ENCODE peak calls at places on chromosomes 13 and 19, in four cellular contexts. X is activated CD8-positive, alpha-beta T cell treated with anti-CD3 and anti-CD28 coated beads, Interleukin-2, amount 10 ng/mL, durations not matched to agents 7 days and 5 days; R is left lung; L is activated CD8-positive, alpha-beta memory T cell treated with anti-CD3 and anti-CD28 coated beads, Interleukin-2, amount 10 ng/mL, durations not matched to agents 7 days and 5 days. Z is an unnamed sample.

GRCh38 chr19:4108767-4109625 is 14.9 kb downstream of the MAP2K2 start:
- ATAC-seq in X (peak; percentile 68), R (no peak), L (peak; percentile 68), Z (peak; percentile 94)

GRCh38 chr19:44149776-44150175 is 8.4 kb downstream of the ZNF234 start:
- ATAC-seq in X (no peak), R (no peak), L (no peak), Z (no peak)

GRCh38 chr13:52846567-52847321 is 1.7 kb downstream of the PCDH8 start:
- ATAC-seq in X (peak; percentile 45), R (peak; percentile 72), L (peak; percentile 25), Z (no peak)

GRCh38 chr19:52398091-52398461 is 427 bp downstream of the ZNF528 start:
- ATAC-seq in X (peak; percentile 53), R (peak; percentile 52), L (peak; percentile 55), Z (peak; percentile 64)

GRCh38 chr13:107351305-107351704 is 783.4 kb upstream of the ARGLU1 start:
- ATAC-seq in X (no peak), R (peak; percentile 40), L (no peak), Z (no peak)

GRCh38 chr19:50497030-50497420 is 14.0 kb downstream of the JOSD2 start:
- ATAC-seq in X (no peak), R (no peak), L (no peak), Z (no peak)

GRCh38 chr19:3234800-3235199 is 10.3 kb downstream of the CELF5 start:
- ATAC-seq in X (no peak), R (no peak), L (peak; percentile 42), Z (no peak)

GRCh38 chr19:1168877-1169791 is 4.9 kb downstream of the SBNO2 start:
- ATAC-seq in X (no peak), R (no peak), L (no peak), Z (no peak)

GRCh38 chr19:48253999-48254398 is 1.7 kb downstream of the CARD8 start:
- ATAC-seq in X (no peak), R (no peak), L (no peak), Z (no peak)

GRCh38 chr19:8501968-8502367 is 472 bp downstream of the PRAM1 start:
- ATAC-seq in X (no peak), R (no peak), L (no peak), Z (no peak)

GRCh38 chr13:51223284-51224270 is 1.4 kb downstream of the FAM124A start:
- ATAC-seq in X (no peak), R (no peak), L (no peak), Z (no peak)

GRCh38 chr19:41476583-41476982 is 33.6 kb downstream of the ERICH4 start:
- ATAC-seq in X (no peak), R (no peak), L (no peak), Z (peak; percentile 64)

GRCh38 chr19:14165986-14166385 is 29.6 kb upstream of the ASF1B start:
- ATAC-seq in X (no peak), R (no peak), L (no peak), Z (no peak)

GRCh38 chr13:110963554-110963970 is 48.7 kb upstream of the ANKRD10 start:
- ATAC-seq in X (no peak), R (no peak), L (no peak), Z (no peak)

GRCh38 chr13:91207261-91207660 is 140.2 kb upstream of the MIR17HG start:
- ATAC-seq in X (no peak), R (no peak), L (no peak), Z (no peak)

GRCh38 chr13:43411741-43412140 is 375.0 kb downstream of the ENOX1 start:
- ATAC-seq in X (no peak), R (no peak), L (no peak), Z (no peak)

GRCh38 chr19:47157455-47158321 is 27.1 kb downstream of the SAE1 start:
- ATAC-seq in X (peak; percentile 12), R (peak; percentile 62), L (peak; percentile 46), Z (peak; percentile 27)

GRCh38 chr19:14507704-14508246 is 10.4 kb downstream of the DNAJB1 start:
- ATAC-seq in X (no peak), R (peak; percentile 42), L (no peak), Z (no peak)

GRCh38 chr19:28598861-28599260 is 614.1 kb downstream of the UQCRFS1 start:
- ATAC-seq in X (no peak), R (no peak), L (no peak), Z (no peak)

GRCh38 chr13:110018009-110018408 is 231.6 kb upstream of the IRS2 start:
- ATAC-seq in X (no peak), R (no peak), L (no peak), Z (no peak)

GRCh38 chr19:47820410-47820809 is 1.3 kb upstream of the CRX start:
- ATAC-seq in X (no peak), R (no peak), L (no peak), Z (no peak)

GRCh38 chr19:5593245-5593962 is 25.7 kb upstream of the TINCR start:
- ATAC-seq in X (no peak), R (no peak), L (no peak), Z (no peak)

GRCh38 chr19:44604241-44604640 is 9.1 kb upstream of the IGSF23 start:
- ATAC-seq in X (no peak), R (no peak), L (no peak), Z (no peak)

GRCh38 chr19:3986260-3987041 is 1.2 kb upstream of the EEF2 start:
- ATAC-seq in X (peak; percentile 26), R (peak; percentile 63), L (peak; percentile 22), Z (peak; percentile 44)

GRCh38 chr13:112790735-112791641 is 101.2 kb downstream of the ATP11A start:
- ATAC-seq in X (no peak), R (peak; percentile 40), L (no peak), Z (no peak)

GRCh38 chr19:36182612-36183454 is 30.6 kb upstream of the COX7A1 start:
- ATAC-seq in X (no peak), R (peak; percentile 22), L (no peak), Z (no peak)

GRCh38 chr13:109669956-109670355 is 116.4 kb downstream of the IRS2 start:
- ATAC-seq in X (no peak), R (no peak), L (no peak), Z (peak; percentile 13)

GRCh38 chr19:3748965-3749364 is 12.5 kb downstream of the APBA3 start:
- ATAC-seq in X (no peak), R (peak; percentile 14), L (no peak), Z (no peak)

GRCh38 chr13:72561791-72562190 is 165.6 kb downstream of the MZT1 start:
- ATAC-seq in X (no peak), R (no peak), L (no peak), Z (no peak)

GRCh38 chr19:53906211-53907192 is 2.6 kb upstream of the CACNG7 start:
- ATAC-seq in X (peak; percentile 69), R (peak; percentile 75), L (peak; percentile 65), Z (no peak)